ENCODE peak calls at places on chromosomes 1 and 21, in eight cellular contexts. J is A549; T is esophagus squamous epithelium; R is tibial nerve; C is CD8-positive, alpha-beta memory T cell; V is RWPE2; A is mammary epithelial cell; H is heart right ventricle. F is an unnamed sample.

GRCh38 chr1:79043506-79043905 is 37.0 kb upstream of the ADGRL4 start:
- DNase-seq in J (no peak), R (no peak), A (no peak), H (no peak), V (no peak), C (no peak), T (no peak), F (no peak)

GRCh38 chr1:58287894-58288623 is 258.5 kb downstream of the OMA1 start:
- DNase-seq in H (no peak), R (no peak), A (no peak), J (no peak), V (no peak), C (no peak), T (no peak), F (no peak)

GRCh38 chr1:160550572-160551034 is 27.5 kb upstream of the SLAMF6 start:
- DNase-seq in A (no peak), R (no peak), H (no peak), V (no peak), J (no peak), T (no peak), C (peak; percentile 45), F (peak; percentile 43)

GRCh38 chr1:31434979-31435378 is 22.0 kb downstream of the SERINC2 start:
- DNase-seq in J (no peak), H (no peak), R (no peak), A (peak; percentile 66), V (peak; percentile 79), T (no peak), C (no peak), F (no peak)

GRCh38 chr1:80656011-80656627 is 1144.6 kb upstream of the ADGRL2 start:
- DNase-seq in A (peak; percentile 6), H (no peak), C (no peak), V (no peak), T (no peak), R (no peak), J (peak; percentile 72), F (no peak)

GRCh38 chr21:44438531-44439210 is 16.6 kb upstream of the LRRC3 start:
- DNase-seq in H (peak; percentile 71), A (no peak), J (no peak), C (no peak), T (no peak), R (no peak), V (peak; percentile 44), F (no peak)

GRCh38 chr1:205510951-205511330 is 6.5 kb downstream of the CDK18 start:
- DNase-seq in J (no peak), V (no peak), T (no peak), H (no peak), A (no peak), C (no peak), R (no peak), F (no peak)

GRCh38 chr1:213231795-213232231 is 180.8 kb downstream of the RPS6KC1 start:
- DNase-seq in H (no peak), T (no peak), J (peak; percentile 2), C (no peak), A (no peak), R (no peak), V (no peak), F (peak; percentile 78)

GRCh38 chr1:220149742-220150141 is 55.8 kb downstream of the IARS2 start:
- DNase-seq in H (no peak), R (no peak), V (no peak), T (no peak), C (no peak), A (no peak), J (no peak), F (no peak)

GRCh38 chr1:93735722-93736121 is 54.1 kb upstream of the BCAR3 start:
- DNase-seq in T (no peak), R (no peak), H (no peak), V (no peak), J (no peak), A (peak; percentile 81), C (no peak), F (no peak)

GRCh38 chr21:45306832-45307571 is 19.3 kb upstream of the POFUT2 start:
- DNase-seq in J (no peak), R (peak; percentile 76), A (peak; percentile 55), V (peak; percentile 52), T (no peak), C (no peak), H (peak; percentile 89), F (no peak)

GRCh38 chr21:23887709-23888303 is 1719.5 kb downstream of the MRPL39 start:
- DNase-seq in R (no peak), A (no peak), V (no peak), J (no peak), H (no peak), T (no peak), C (peak; percentile 51), F (no peak)

GRCh38 chr21:25421327-25422028 is 185.8 kb downstream of the MRPL39 start:
- DNase-seq in T (no peak), H (peak; percentile 17), J (peak; percentile 14), C (peak; percentile 50), R (no peak), V (no peak), A (no peak), F (peak; percentile 45)

GRCh38 chr1:49523764-49524163 is 500.0 kb downstream of the AGBL4 start:
- DNase-seq in C (no peak), T (no peak), H (no peak), R (no peak), V (no peak), J (no peak), A (no peak), F (no peak)
- H3K9me3 ChIP-seq in C (no peaks in the 10 kb centered on the region), T (no peaks in the 10 kb centered on the region), H (no peaks in the 10 kb centered on the region), R (no peaks in the 10 kb centered on the region), V (peaks cover 2% of the 10 kb centered on the region), J (no peaks in the 10 kb centered on the region), A (no peaks in the 10 kb centered on the region), F (peaks cover 6% of the 10 kb centered on the region)

DNA sequence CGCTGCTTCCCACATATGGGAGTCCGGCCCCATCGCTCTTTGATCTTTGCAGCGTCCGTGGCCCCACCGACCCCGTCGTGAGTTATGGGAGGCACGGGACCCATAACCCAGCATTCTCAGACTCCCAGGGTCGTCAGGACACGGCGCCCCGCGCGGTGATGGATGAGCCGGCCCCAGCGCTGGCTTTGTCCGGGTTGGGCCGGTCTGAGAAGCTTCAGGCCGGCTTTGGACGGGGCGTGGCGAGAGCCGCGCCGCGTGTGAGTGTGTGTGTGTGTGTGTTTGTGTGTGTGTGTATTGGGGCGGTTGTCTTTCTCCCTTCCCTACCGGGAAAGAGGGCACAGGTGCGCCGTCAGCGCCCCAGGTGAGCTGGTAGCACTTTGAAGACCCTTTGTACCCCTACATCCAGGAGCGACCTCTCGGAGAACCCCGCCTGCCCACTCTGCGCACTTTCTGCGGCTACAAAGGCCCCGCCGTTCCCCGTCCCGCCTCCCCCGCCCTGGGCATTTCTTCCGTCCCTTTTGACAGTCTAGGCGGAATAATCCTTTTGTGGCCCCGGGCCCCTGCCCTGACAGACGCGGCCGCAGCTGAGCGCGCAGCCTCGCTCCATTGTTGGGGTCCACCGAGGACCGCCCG is 725 bp upstream of the DRAXIN start:
- DNase-seq in T (no peak), J (no peak), A (no peak), C (no peak), V (no peak), H (no peak), R (no peak), F (no peak)
- H3K4me3 ChIP-seq in T (peak overlapping the region; percentile 41), J (peak overlapping the region; percentile 33), A (no peak overlapping the region), C (no peak overlapping the region), V (peak overlapping the region; percentile 38), H (peak overlapping the region; percentile 47), R (peak overlapping the region; percentile 44), F (peak overlapping the region; percentile 98)

GRCh38 chr1:21319447-21320407 is 29.5 kb upstream of the ECE1 start:
- DNase-seq in J (peak; percentile 47), A (no peak), C (no peak), V (no peak), H (no peak), R (no peak), T (no peak), F (no peak)

GRCh38 chr1:21323091-21323490 is 32.8 kb upstream of the ECE1 start:
- DNase-seq in V (no peak), H (peak; percentile 77), R (no peak), A (no peak), J (no peak), T (no peak), C (no peak), F (no peak)

GRCh38 chr1:21320410-21321107 is 30.3 kb upstream of the ECE1 start:
- DNase-seq in A (no peak), T (no peak), C (no peak), H (no peak), V (no peak), R (no peak), J (no peak), F (no peak)

GRCh38 chr1:21322681-21323016 is 32.4 kb upstream of the ECE1 start:
- DNase-seq in T (no peak), J (no peak), H (no peak), V (no peak), C (no peak), A (no peak), R (no peak), F (no peak)

GRCh38 chr1:21321963-21322680 is 31.9 kb upstream of the ECE1 start:
- DNase-seq in A (no peak), T (no peak), V (no peak), H (no peak), J (no peak), C (no peak), R (no peak), F (no peak)
- H3K27ac ChIP-seq in A (no peak overlapping the region), T (peak overlapping the region; percentile 87), V (peak overlapping the region; percentile 73), H (peak overlapping the region; percentile 92), J (peak overlapping the region; percentile 94), C (no peak overlapping the region), R (peak overlapping the region; percentile 86), F (no peak overlapping the region)

DNA sequence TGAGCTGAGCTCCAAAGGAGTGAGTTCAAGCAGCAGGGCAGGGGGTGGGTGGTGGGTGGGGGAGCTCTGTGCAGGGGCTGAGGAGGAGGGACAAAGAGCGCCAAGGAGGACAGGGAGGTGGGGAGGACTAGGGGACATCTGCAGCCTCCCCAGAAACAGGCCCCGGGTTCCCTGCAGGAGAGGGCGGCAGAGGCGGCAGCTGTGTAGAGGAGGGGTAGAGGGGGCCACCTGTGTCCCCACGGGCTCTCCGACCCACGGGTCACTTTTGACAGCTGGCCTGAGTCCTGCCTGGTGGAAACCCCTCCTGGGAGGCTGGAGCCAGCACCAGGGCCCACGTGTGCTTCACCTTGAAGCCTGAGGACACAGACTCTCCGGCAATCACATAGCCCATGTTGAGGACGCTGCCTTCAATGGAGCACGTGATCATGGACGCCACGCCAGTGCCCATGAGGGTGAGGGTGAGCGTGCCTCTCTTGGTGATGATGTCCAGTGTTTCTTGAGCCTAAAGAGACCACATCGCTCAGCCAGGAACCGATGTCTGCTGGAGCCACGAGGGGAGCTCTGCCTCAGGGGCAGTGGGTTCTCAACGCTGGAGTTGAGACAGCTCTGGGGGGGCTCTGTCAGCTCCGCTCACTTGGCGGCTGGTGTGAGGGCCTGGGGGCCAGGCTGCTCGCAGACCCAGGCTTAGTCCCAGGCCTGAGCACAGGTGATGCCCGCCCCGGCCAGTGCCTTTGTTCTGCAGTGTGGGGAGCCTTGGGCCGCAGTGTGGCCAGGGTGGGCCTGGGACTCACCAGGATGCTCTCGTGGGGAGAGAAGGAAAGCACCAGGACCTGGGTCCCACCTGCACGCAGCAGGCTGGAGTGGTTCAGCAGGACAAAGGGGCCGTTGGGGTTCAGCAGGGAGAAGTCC is 6.6 kb upstream of the TMEM52 start:
- DNase-seq in C (no peak), V (peak; percentile 65), H (no peak), J (no peak), T (no peak), A (no peak), R (no peak), F (no peak)
- H3K9me3 ChIP-seq in C (no peaks in the 10 kb centered on the region), V (no peaks in the 10 kb centered on the region), H (no peaks in the 10 kb centered on the region), J (no peaks in the 10 kb centered on the region), T (no peaks in the 10 kb centered on the region), A (no peaks in the 10 kb centered on the region), R (no peaks in the 10 kb centered on the region), F (no peaks in the 10 kb centered on the region)

GRCh38 chr1:155174334-155175280 is 958 bp downstream of the TRIM46 start:
- DNase-seq in C (peak; percentile 47), V (no peak), J (no peak), R (no peak), A (no peak), H (peak; percentile 3), T (no peak), F (no peak)
- H3K4me3 ChIP-seq in C (peak overlapping the region; percentile 97), V (peak overlapping the region; percentile 69), J (peak overlapping the region; percentile 80), R (peak overlapping the region; percentile 75), A (peak overlapping the region; percentile 96), H (no peak overlapping the region), T (peak overlapping the region; percentile 92), F (peak overlapping the region; percentile 62)

F was measured in iPS DF 6.9.